ENCODE peak calls at places on chromosomes 12 and 14, in eight cellular contexts. D is chondrocyte; N is breast epithelium; Y is substantia nigra; V is germinal center; S is effector CD8-positive, alpha-beta T cell; T is BE2C; F is fibroblast of mammary gland. I is an unnamed sample.

GRCh38 chr12:112381898-112382796 is at the start of gene HECTD4:
- DNase-seq in D (peak), N (peak), Y (peak), V (peak), S (peak), T (peak), F (peak), I (peak)

GRCh38 chr12:3249081-3249800 is 172.1 kb downstream of the TSPAN9 start:
- DNase-seq in D (no peak), N (no peak), Y (no peak), V (no peak), S (no peak), T (no peak), F (no peak), I (no peak)

GRCh38 chr14:27243360-27243759 is 645.5 kb upstream of the NOVA1 start:
- DNase-seq in D (no peak), N (no peak), Y (no peak), V (no peak), S (no peak), T (no peak), F (peak), I (no peak)

GRCh38 chr12:66898700-66899469 is 220.0 kb upstream of the GRIP1 start:
- DNase-seq in D (no peak), N (no peak), Y (no peak), V (no peak), S (no peak), T (no peak), F (no peak), I (no peak)

GRCh38 chr12:101305226-101305779 is 25.4 kb downstream of the UTP20 start:
- DNase-seq in D (no peak), N (no peak), Y (no peak), V (no peak), S (no peak), T (no peak), F (no peak), I (no peak)

GRCh38 chr12:55499810-55500252 is 7.7 kb downstream of the OR6C68 start:
- DNase-seq in D (no peak), N (no peak), Y (no peak), V (no peak), S (no peak), T (no peak), F (no peak), I (no peak)

GRCh38 chr14:45201908-45202307 is 51.1 kb downstream of the MIS18BP1 start:
- DNase-seq in D (no peak), N (no peak), Y (no peak), V (peak), S (no peak), T (peak), F (peak), I (no peak)

GRCh38 chr12:96359328-96359727 is 40.9 kb downstream of the CDK17 start:
- DNase-seq in D (no peak), N (no peak), Y (no peak), V (peak), S (no peak), T (no peak), F (peak), I (no peak)

GRCh38 chr12:52413787-52414345 is 7.7 kb upstream of the KRT82 start:
- DNase-seq in D (no peak), N (no peak), Y (no peak), V (no peak), S (no peak), T (no peak), F (no peak), I (no peak)

GRCh38 chr12:62655524-62656160 is 189.0 kb downstream of the MON2 start:
- DNase-seq in D (no peak), N (no peak), Y (no peak), V (no peak), S (no peak), T (no peak), F (no peak), I (no peak)

GRCh38 chr14:30283822-30284446 is 275.0 kb upstream of the G2E3 start:
- DNase-seq in D (no peak), N (no peak), Y (no peak), V (no peak), S (no peak), T (peak), F (peak), I (no peak)

GRCh38 chr14:75363570-75364227 is 64.1 kb upstream of the JDP2 start:
- DNase-seq in D (no peak), N (no peak), Y (no peak), V (no peak), S (no peak), T (no peak), F (peak), I (no peak)

GRCh38 chr12:58142991-58143390 is 201.6 kb downstream of the ATP23 start:
- DNase-seq in D (no peak), N (no peak), Y (no peak), V (no peak), S (no peak), T (no peak), F (no peak), I (no peak)

GRCh38 chr14:52961060-52961639 is 10.3 kb upstream of the FERMT2 start:
- DNase-seq in D (no peak), N (no peak), Y (no peak), V (peak), S (no peak), T (peak), F (peak), I (peak)

GRCh38 chr12:32053881-32054624 is 52.6 kb upstream of the BICD1 start:
- DNase-seq in D (no peak), N (no peak), Y (no peak), V (no peak), S (no peak), T (no peak), F (no peak), I (no peak)

GRCh38 chr12:6958609-6959375 is 7.6 kb downstream of the PTPN6 start:
- DNase-seq in D (no peak), N (no peak), Y (no peak), V (peak), S (peak), T (no peak), F (no peak), I (no peak)

GRCh38 chr14:44404021-44404420 is 103.1 kb downstream of the FSCB start:
- DNase-seq in D (no peak), N (no peak), Y (no peak), V (no peak), S (no peak), T (no peak), F (no peak), I (no peak)